ENCODE peak calls at places on chromosomes 13 and 19, in nine cellular contexts. One of them, this sample, is unnamed.

GRCh38 chr13:33270906-33271538 is 14.5 kb downstream of the STARD13 start:
- DNase-seq in CD8-positive, alpha-beta memory T cell: no peak
- DNase-seq in ELR: no peak
- DNase-seq in cardiac muscle cell: peak; percentile 62
- DNase-seq in neuronal stem cell: no peak
- DNase-seq in tibial artery: no peak
- DNase-seq in H4: no peak
- DNase-seq in HTR-8/SVneo: no peak
- DNase-seq in HuH-7: no peak
- DNase-seq in this sample: no peak

GRCh38 chr13:41056194-41056593 is 5.1 kb upstream of the WBP4 start:
- DNase-seq in HuH-7: no peak
- DNase-seq in CD8-positive, alpha-beta memory T cell: no peak
- DNase-seq in H4: no peak
- DNase-seq in cardiac muscle cell: no peak
- DNase-seq in ELR: no peak
- DNase-seq in neuronal stem cell: no peak
- DNase-seq in HTR-8/SVneo: no peak
- DNase-seq in tibial artery: no peak
- DNase-seq in this sample: no peak

GRCh38 chr13:51192348-51192747 is 29.9 kb upstream of the FAM124A start:
- DNase-seq in tibial artery: no peak
- DNase-seq in HuH-7: no peak
- DNase-seq in H4: no peak
- DNase-seq in neuronal stem cell: no peak
- DNase-seq in cardiac muscle cell: peak; percentile 57
- DNase-seq in ELR: no peak
- DNase-seq in CD8-positive, alpha-beta memory T cell: no peak
- DNase-seq in HTR-8/SVneo: no peak
- DNase-seq in this sample: no peak

GRCh38 chr19:8517551-8518442 is 3.8 kb upstream of the ZNF414 start:
- DNase-seq in tibial artery: no peak
- DNase-seq in HTR-8/SVneo: no peak
- DNase-seq in neuronal stem cell: no peak
- DNase-seq in ELR: peak; percentile 45
- DNase-seq in H4: no peak
- DNase-seq in HuH-7: no peak
- DNase-seq in cardiac muscle cell: peak; percentile 82
- DNase-seq in CD8-positive, alpha-beta memory T cell: peak; percentile 81
- DNase-seq in this sample: no peak

GRCh38 chr19:42170052-42170451 is 37.8 kb upstream of the POU2F2 start:
- DNase-seq in HuH-7: no peak
- DNase-seq in tibial artery: no peak
- DNase-seq in neuronal stem cell: no peak
- DNase-seq in ELR: no peak
- DNase-seq in cardiac muscle cell: no peak
- DNase-seq in HTR-8/SVneo: no peak
- DNase-seq in CD8-positive, alpha-beta memory T cell: no peak
- DNase-seq in H4: no peak
- DNase-seq in this sample: no peak

GRCh38 chr19:27679399-27679798 is 1533.6 kb downstream of the UQCRFS1 start:
- DNase-seq in neuronal stem cell: no peak
- DNase-seq in HTR-8/SVneo: no peak
- DNase-seq in tibial artery: no peak
- DNase-seq in H4: no peak
- DNase-seq in HuH-7: no peak
- DNase-seq in cardiac muscle cell: no peak
- DNase-seq in CD8-positive, alpha-beta memory T cell: no peak
- DNase-seq in ELR: no peak
- DNase-seq in this sample: no peak

GRCh38 chr13:28297341-28297740 is 159.0 kb downstream of the PAN3 start:
- DNase-seq in HuH-7: no peak
- DNase-seq in H4: no peak
- DNase-seq in ELR: no peak
- DNase-seq in HTR-8/SVneo: no peak
- DNase-seq in cardiac muscle cell: no peak
- DNase-seq in CD8-positive, alpha-beta memory T cell: no peak
- DNase-seq in tibial artery: no peak
- DNase-seq in neuronal stem cell: no peak
- DNase-seq in this sample: peak; percentile 12

GRCh38 chr13:44206429-44206828 is 167.2 kb upstream of the SERP2 start:
- DNase-seq in cardiac muscle cell: no peak
- DNase-seq in HuH-7: no peak
- DNase-seq in CD8-positive, alpha-beta memory T cell: no peak
- DNase-seq in HTR-8/SVneo: no peak
- DNase-seq in H4: no peak
- DNase-seq in neuronal stem cell: no peak
- DNase-seq in tibial artery: no peak
- DNase-seq in ELR: no peak
- DNase-seq in this sample: no peak

GRCh38 chr19:46009530-46010510 is 13.0 kb downstream of the PGLYRP1 start:
- DNase-seq in HTR-8/SVneo: peak; percentile 72
- DNase-seq in cardiac muscle cell: peak; percentile 83
- DNase-seq in CD8-positive, alpha-beta memory T cell: peak; percentile 73
- DNase-seq in ELR: peak; percentile 64
- DNase-seq in H4: peak; percentile 36
- DNase-seq in neuronal stem cell: peak; percentile 77
- DNase-seq in tibial artery: peak; percentile 54
- DNase-seq in HuH-7: peak; percentile 82
- DNase-seq in this sample: peak; percentile 76

GRCh38 chr13:26377038-26377437 is 123.1 kb downstream of the CDK8 start:
- DNase-seq in HuH-7: no peak
- DNase-seq in HTR-8/SVneo: peak; percentile 4
- DNase-seq in ELR: peak; percentile 54
- DNase-seq in H4: peak; percentile 4
- DNase-seq in neuronal stem cell: peak; percentile 8
- DNase-seq in cardiac muscle cell: peak; percentile 29
- DNase-seq in tibial artery: no peak
- DNase-seq in CD8-positive, alpha-beta memory T cell: no peak
- DNase-seq in this sample: peak; percentile 5

GRCh38 chr19:53365899-53366493 is 491 bp downstream of the ZNF525 start:
- DNase-seq in HuH-7: no peak
- DNase-seq in HTR-8/SVneo: no peak
- DNase-seq in CD8-positive, alpha-beta memory T cell: peak; percentile 63
- DNase-seq in neuronal stem cell: no peak
- DNase-seq in tibial artery: no peak
- DNase-seq in H4: no peak
- DNase-seq in cardiac muscle cell: no peak
- DNase-seq in ELR: peak; percentile 48
- DNase-seq in this sample: peak; percentile 22

GRCh38 chr13:112963641-112964040 is 5.4 kb upstream of the MCF2L start:
- DNase-seq in CD8-positive, alpha-beta memory T cell: no peak
- DNase-seq in tibial artery: no peak
- DNase-seq in cardiac muscle cell: no peak
- DNase-seq in HTR-8/SVneo: no peak
- DNase-seq in H4: no peak
- DNase-seq in HuH-7: no peak
- DNase-seq in ELR: no peak
- DNase-seq in neuronal stem cell: no peak
- DNase-seq in this sample: no peak

GRCh38 chr13:22703601-22704209 is 477.1 kb upstream of the SGCG start:
- DNase-seq in tibial artery: no peak
- DNase-seq in neuronal stem cell: no peak
- DNase-seq in CD8-positive, alpha-beta memory T cell: no peak
- DNase-seq in H4: no peak
- DNase-seq in ELR: no peak
- DNase-seq in HuH-7: no peak
- DNase-seq in HTR-8/SVneo: peak; percentile 17
- DNase-seq in cardiac muscle cell: no peak
- DNase-seq in this sample: peak; percentile 69

GRCh38 chr13:75480691-75481175 is 1.2 kb downstream of the TBC1D4 start:
- DNase-seq in CD8-positive, alpha-beta memory T cell: no peak
- DNase-seq in HuH-7: no peak
- DNase-seq in tibial artery: peak; percentile 28
- DNase-seq in ELR: peak; percentile 57
- DNase-seq in cardiac muscle cell: peak; percentile 53
- DNase-seq in neuronal stem cell: peak; percentile 46
- DNase-seq in H4: no peak
- DNase-seq in HTR-8/SVneo: no peak
- DNase-seq in this sample: peak; percentile 42

GRCh38 chr19:42272989-42273406 is 3.9 kb downstream of the CIC start:
- DNase-seq in HuH-7: no peak
- DNase-seq in ELR: no peak
- DNase-seq in HTR-8/SVneo: no peak
- DNase-seq in H4: no peak
- DNase-seq in neuronal stem cell: no peak
- DNase-seq in CD8-positive, alpha-beta memory T cell: peak; percentile 42
- DNase-seq in cardiac muscle cell: no peak
- DNase-seq in tibial artery: no peak
- DNase-seq in this sample: no peak

GRCh38 chr13:20964904-20965303 is 62.4 kb upstream of the XPO4 start:
- DNase-seq in ELR: peak; percentile 48
- DNase-seq in HuH-7: no peak
- DNase-seq in tibial artery: no peak
- DNase-seq in HTR-8/SVneo: no peak
- DNase-seq in neuronal stem cell: no peak
- DNase-seq in cardiac muscle cell: peak; percentile 34
- DNase-seq in H4: no peak
- DNase-seq in CD8-positive, alpha-beta memory T cell: no peak
- DNase-seq in this sample: no peak

GRCh38 chr13:103528437-103528836 is 462.2 kb upstream of the SLC10A2 start:
- DNase-seq in tibial artery: no peak
- DNase-seq in HuH-7: no peak
- DNase-seq in cardiac muscle cell: no peak
- DNase-seq in ELR: no peak
- DNase-seq in CD8-positive, alpha-beta memory T cell: no peak
- DNase-seq in HTR-8/SVneo: no peak
- DNase-seq in H4: no peak
- DNase-seq in neuronal stem cell: no peak
- DNase-seq in this sample: no peak

GRCh38 chr19:39937094-39937493 is 2.7 kb upstream of the FCGBP start:
- DNase-seq in ELR: no peak
- DNase-seq in neuronal stem cell: no peak
- DNase-seq in HuH-7: no peak
- DNase-seq in tibial artery: no peak
- DNase-seq in CD8-positive, alpha-beta memory T cell: peak; percentile 54
- DNase-seq in HTR-8/SVneo: no peak
- DNase-seq in cardiac muscle cell: no peak
- DNase-seq in H4: no peak
- DNase-seq in this sample: no peak

GRCh38 chr13:74867460-74867859 is 614.5 kb downstream of the TBC1D4 start:
- DNase-seq in cardiac muscle cell: peak; percentile 29
- DNase-seq in CD8-positive, alpha-beta memory T cell: no peak
- DNase-seq in neuronal stem cell: no peak
- DNase-seq in ELR: peak; percentile 72
- DNase-seq in tibial artery: no peak
- DNase-seq in H4: no peak
- DNase-seq in HuH-7: no peak
- DNase-seq in HTR-8/SVneo: no peak
- DNase-seq in this sample: no peak

GRCh38 chr13:28337196-28338045 is 157.5 kb downstream of the FLT1 start:
- DNase-seq in CD8-positive, alpha-beta memory T cell: no peak
- DNase-seq in H4: peak; percentile 22
- DNase-seq in HuH-7: no peak
- DNase-seq in tibial artery: no peak
- DNase-seq in HTR-8/SVneo: no peak
- DNase-seq in cardiac muscle cell: peak; percentile 76
- DNase-seq in neuronal stem cell: no peak
- DNase-seq in ELR: peak; percentile 90
- DNase-seq in this sample: peak; percentile 64

GRCh38 chr19:1990230-1991017 is 25.1 kb downstream of the BTBD2 start:
- DNase-seq in CD8-positive, alpha-beta memory T cell: no peak
- DNase-seq in tibial artery: no peak
- DNase-seq in HTR-8/SVneo: no peak
- DNase-seq in HuH-7: no peak
- DNase-seq in cardiac muscle cell: no peak
- DNase-seq in neuronal stem cell: no peak
- DNase-seq in H4: no peak
- DNase-seq in ELR: no peak
- DNase-seq in this sample: no peak

GRCh38 chr13:108595416-108596257 is 33.8 kb upstream of the MYO16 start:
- DNase-seq in CD8-positive, alpha-beta memory T cell: no peak
- DNase-seq in neuronal stem cell: no peak
- DNase-seq in HTR-8/SVneo: no peak
- DNase-seq in cardiac muscle cell: no peak
- DNase-seq in ELR: no peak
- DNase-seq in H4: no peak
- DNase-seq in HuH-7: no peak
- DNase-seq in tibial artery: no peak
- DNase-seq in this sample: no peak

GRCh38 chr19:18257503-18258470 is 16.5 kb downstream of the IQCN start:
- DNase-seq in cardiac muscle cell: no peak
- DNase-seq in HTR-8/SVneo: no peak
- DNase-seq in neuronal stem cell: no peak
- DNase-seq in CD8-positive, alpha-beta memory T cell: no peak
- DNase-seq in tibial artery: no peak
- DNase-seq in HuH-7: no peak
- DNase-seq in ELR: peak; percentile 71
- DNase-seq in H4: no peak
- DNase-seq in this sample: no peak

GRCh38 chr13:32586022-32586900 is at the start of gene PDS5B:
- DNase-seq in H4: peak; percentile 85
- DNase-seq in HTR-8/SVneo: peak; percentile 71
- DNase-seq in CD8-positive, alpha-beta memory T cell: peak; percentile 97
- DNase-seq in cardiac muscle cell: peak; percentile 97
- DNase-seq in HuH-7: peak; percentile 83
- DNase-seq in tibial artery: peak; percentile 94
- DNase-seq in ELR: peak; percentile 96
- DNase-seq in neuronal stem cell: peak; percentile 92
- DNase-seq in this sample: peak; percentile 95

GRCh38 chr13:68304287-68304893 is 1074.3 kb upstream of the PCDH9 start:
- DNase-seq in neuronal stem cell: peak; percentile 5
- DNase-seq in HTR-8/SVneo: peak; percentile 5
- DNase-seq in HuH-7: peak; percentile 15
- DNase-seq in cardiac muscle cell: peak; percentile 3
- DNase-seq in ELR: peak; percentile 46
- DNase-seq in CD8-positive, alpha-beta memory T cell: no peak
- DNase-seq in H4: peak; percentile 8
- DNase-seq in tibial artery: no peak
- DNase-seq in this sample: no peak

GRCh38 chr13:44904982-44905381 is 84.3 kb downstream of the NUFIP1 start:
- DNase-seq in H4: peak; percentile 58
- DNase-seq in tibial artery: peak; percentile 52
- DNase-seq in ELR: peak; percentile 88
- DNase-seq in CD8-positive, alpha-beta memory T cell: no peak
- DNase-seq in cardiac muscle cell: peak; percentile 97
- DNase-seq in HTR-8/SVneo: peak; percentile 11
- DNase-seq in HuH-7: no peak
- DNase-seq in neuronal stem cell: no peak
- DNase-seq in this sample: peak; percentile 60

GRCh38 chr13:48493076-48493765 is 39.7 kb downstream of the RCBTB2 start:
- DNase-seq in tibial artery: no peak
- DNase-seq in neuronal stem cell: no peak
- DNase-seq in HTR-8/SVneo: no peak
- DNase-seq in H4: no peak
- DNase-seq in ELR: peak; percentile 28
- DNase-seq in HuH-7: no peak
- DNase-seq in cardiac muscle cell: peak; percentile 42
- DNase-seq in CD8-positive, alpha-beta memory T cell: peak; percentile 59
- DNase-seq in this sample: no peak

GRCh38 chr13:65555973-65556372 is 1674.2 kb downstream of the PCDH9 start:
- DNase-seq in neuronal stem cell: no peak
- DNase-seq in tibial artery: no peak
- DNase-seq in ELR: no peak
- DNase-seq in H4: no peak
- DNase-seq in HTR-8/SVneo: no peak
- DNase-seq in CD8-positive, alpha-beta memory T cell: no peak
- DNase-seq in cardiac muscle cell: no peak
- DNase-seq in HuH-7: no peak
- DNase-seq in this sample: no peak